ENCODE peak calls at places on chromosomes 5 and 9, in seven cellular contexts. N is ovary, I is body of pancreas, Y is Peyer's patch, Q is sigmoid colon, G is IMR-90, A is adrenal gland. P is an unnamed sample. For H3K27me3, the result is how much of the 10 kb centered on the place peaks cover.

GRCh38 chr5:94159144-94159543 is 417.7 kb upstream of the POU5F2 start:
- DNase-seq in N (no peak), A (no peak), Y (no peak), I (no peak), Q (no peak), G (no peak), P (no peak)

GRCh38 chr5:94693043-94693822 is 74.8 kb downstream of the SLF1 start:
- DNase-seq in I (no peak), G (peak), Y (no peak), A (no peak), N (no peak), Q (no peak), P (no peak)

GRCh38 chr9:79817469-79818004 is 245.8 kb downstream of the TLE4 start:
- DNase-seq in Y (no peak), A (peak), G (no peak), N (no peak), Q (no peak), I (no peak), P (peak)

GRCh38 chr9:129981180-129981907 is 61.6 kb downstream of the FNBP1 start:
- DNase-seq in N (no peak), G (no peak), Q (peak), I (peak), A (peak), Y (peak), P (peak)

GRCh38 chr9:133558191-133559126 is 24.0 kb downstream of the ADAMTSL2 start:
- DNase-seq in N (no peak), Y (no peak), Q (no peak), G (peak), I (no peak), A (peak), P (peak)

GRCh38 chr9:29613773-29614172 is 2040.5 kb upstream of the C9orf72 start:
- DNase-seq in I (no peak), G (no peak), A (no peak), N (no peak), Y (no peak), Q (no peak), P (no peak)

GRCh38 chr5:147290261-147290660 is 55.4 kb downstream of the STK32A start:
- DNase-seq in I (peak), Q (no peak), N (no peak), G (no peak), Y (no peak), A (no peak), P (peak)

GRCh38 chr9:77495834-77496671 is 152.1 kb downstream of the GNA14 start:
- DNase-seq in Q (peak), A (peak), G (peak), N (no peak), I (no peak), Y (no peak), P (no peak)

GRCh38 chr9:135156525-135157510 is 69.3 kb downstream of the OLFM1 start:
- DNase-seq in G (peak), N (peak), Q (no peak), A (peak), I (peak), Y (no peak), P (no peak)

GRCh38 chr5:178486305-178486704 is 103.9 kb downstream of the COL23A1 start:
- DNase-seq in G (no peak), I (no peak), Q (no peak), Y (peak), N (no peak), A (no peak), P (no peak)

GRCh38 chr9:28050046-28050445 is 476.8 kb upstream of the C9orf72 start:
- DNase-seq in Q (no peak), A (no peak), N (no peak), G (no peak), I (no peak), Y (no peak), P (no peak)

GRCh38 chr9:90900130-90900529 is 98.5 kb downstream of the SYK start:
- DNase-seq in I (no peak), N (no peak), Y (no peak), G (peak), A (no peak), Q (no peak), P (no peak)

GRCh38 chr5:138601444-138601843 is 26.2 kb upstream of the HSPA9 start:
- DNase-seq in A (peak), Q (no peak), N (no peak), I (peak), G (peak), Y (no peak), P (no peak)

GRCh38 chr9:132857031-132857430 is 21.1 kb downstream of the AK8 start:
- DNase-seq in I (peak), N (peak), A (peak), G (peak), Q (peak), Y (peak), P (no peak)

GRCh38 chr5:179152941-179153340 is 92.8 kb downstream of the ZNF354C start:
- DNase-seq in A (no peak), I (no peak), Y (no peak), N (no peak), Q (no peak), G (no peak), P (no peak)

DNA sequence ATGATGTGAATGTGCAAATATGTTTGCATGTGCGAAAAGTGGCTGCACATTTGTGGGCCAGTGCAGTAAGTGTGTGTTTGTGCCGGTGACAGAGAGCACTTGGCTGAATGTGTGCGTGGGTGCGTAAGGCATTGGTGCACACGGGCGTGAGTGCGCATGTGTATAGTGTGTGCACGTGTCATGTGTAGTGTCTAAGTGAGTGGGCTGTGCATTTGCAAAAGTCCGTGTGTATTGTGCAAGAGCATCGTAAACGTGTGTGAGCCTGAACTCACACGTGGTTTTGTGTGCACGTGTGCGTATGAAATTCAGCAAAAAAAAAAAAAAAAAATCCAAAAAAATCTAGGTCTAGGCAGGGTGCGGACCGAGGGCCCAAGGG is 6.5 kb upstream of the EBF1 start:
- DNase-seq in I (no peak), Y (no peak), N (peak), A (no peak), Q (no peak), G (no peak), P (peak)
- H3K27me3 ChIP-seq in I (under half), Y (under half), N (under half), A (under half), Q (half or more), G (under half), P (under half)

GRCh38 chr5:151215546-151215880 is 8.4 kb downstream of the CCDC69 start:
- DNase-seq in G (no peak), A (no peak), Q (no peak), N (no peak), I (no peak), Y (no peak), P (no peak)

GRCh38 chr5:151212361-151212899 is 11.5 kb downstream of the CCDC69 start:
- DNase-seq in Q (no peak), I (no peak), A (peak), N (no peak), Y (no peak), G (no peak), P (no peak)

GRCh38 chr5:151216781-151217180 is 7.1 kb downstream of the CCDC69 start:
- DNase-seq in Y (peak), A (no peak), G (no peak), Q (no peak), I (no peak), N (no peak), P (no peak)

GRCh38 chr5:151213803-151214613 is 9.9 kb downstream of the CCDC69 start:
- DNase-seq in Y (peak), N (peak), Q (peak), I (peak), G (no peak), A (peak), P (peak)

DNA sequence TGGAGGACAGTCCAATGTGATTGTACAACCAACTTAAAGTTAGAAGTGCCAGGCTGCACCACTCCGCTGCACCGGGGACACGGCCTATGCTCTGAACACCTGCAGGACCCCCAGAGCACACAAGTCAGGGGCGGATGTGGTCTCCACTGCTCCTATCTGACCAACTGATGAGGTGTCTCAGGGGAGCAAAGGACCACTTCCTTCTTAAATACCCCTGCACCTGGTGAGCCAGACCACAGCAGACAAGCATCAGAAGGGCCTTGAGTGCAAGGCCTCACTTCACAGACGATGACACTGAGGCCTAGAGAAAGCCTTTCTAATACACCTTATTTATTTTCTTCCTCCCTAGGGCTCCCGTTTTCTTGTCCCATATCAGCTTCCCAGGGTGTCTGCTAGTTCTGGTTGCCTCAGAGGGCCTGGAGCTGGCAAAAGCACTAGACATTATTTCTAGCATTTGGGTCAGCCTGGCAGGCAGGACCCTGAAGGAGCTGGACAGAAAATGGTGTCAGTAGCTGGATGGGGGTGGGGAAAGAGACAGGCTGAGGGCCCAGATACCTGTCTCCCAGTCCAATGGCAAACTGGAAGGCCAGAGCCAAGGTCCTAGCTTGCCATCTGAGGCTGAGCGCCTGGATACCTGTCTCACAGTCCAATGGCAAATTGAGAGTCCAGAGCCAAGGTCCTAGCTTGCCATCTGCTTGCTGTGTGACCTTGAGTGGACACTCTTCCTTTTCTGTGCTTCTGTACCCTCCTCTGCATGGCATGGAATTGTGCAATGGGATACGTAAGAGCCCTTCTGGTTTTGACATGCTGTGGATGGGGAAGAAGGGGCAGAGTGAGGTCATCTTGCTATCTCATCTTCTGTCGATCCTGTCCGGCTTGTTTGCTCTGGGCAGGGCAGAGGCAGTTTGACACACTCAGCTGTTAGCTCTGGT is 9.0 kb downstream of the CCDC69 start:
- DNase-seq in Q (no peak), G (no peak), A (peak), Y (peak), I (no peak), N (no peak), P (no peak)
- TF ChIP-seq POLR2A in Q (no peak), G (no peak), A (no peak), Y (no peak), I (no peak), N (no peak), P (no peak)

GRCh38 chr5:85921590-85921989 is 696.2 kb upstream of the COX7C start:
- DNase-seq in Y (no peak), I (no peak), G (no peak), Q (no peak), N (no peak), A (no peak), P (no peak)
- TF ChIP-seq CTCF in Y (no peak), I (no peak), G (no peak), Q (no peak), N (no peak), A (no peak), P (no peak)

DNA sequence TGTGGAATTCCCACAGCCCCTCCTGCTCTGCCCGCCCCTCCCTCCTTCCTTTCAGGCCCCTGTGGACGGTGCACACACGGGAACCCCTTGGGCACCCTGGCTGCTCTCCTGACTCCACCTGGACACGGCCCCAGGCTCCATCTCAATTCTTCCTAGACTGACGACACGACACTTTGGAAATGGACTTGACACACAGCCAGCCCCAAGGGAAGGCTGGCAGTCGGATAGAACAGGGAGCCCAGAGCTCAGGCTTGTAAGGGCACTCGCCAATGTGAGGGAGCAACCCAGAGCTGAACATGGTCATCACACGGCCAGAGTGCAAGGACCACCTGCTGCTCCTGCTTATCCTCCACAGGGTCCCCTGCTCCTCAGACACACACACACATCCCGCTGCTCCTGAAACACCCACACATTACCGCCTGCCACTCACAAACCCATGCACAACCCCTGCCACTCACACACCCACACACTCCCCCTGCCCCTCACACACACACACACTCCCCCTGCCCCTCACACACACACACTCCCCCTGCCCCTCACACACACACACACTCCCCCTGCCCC is 8.9 kb downstream of the SLC9A3 start:
- DNase-seq in Y (no peak), I (no peak), G (no peak), N (no peak), Q (no peak), A (no peak), P (no peak)
- H3K27me3 ChIP-seq in Y (under half), I (under half), G (half or more), N (under half), Q (half or more), A (under half), P (half or more)

DNA sequence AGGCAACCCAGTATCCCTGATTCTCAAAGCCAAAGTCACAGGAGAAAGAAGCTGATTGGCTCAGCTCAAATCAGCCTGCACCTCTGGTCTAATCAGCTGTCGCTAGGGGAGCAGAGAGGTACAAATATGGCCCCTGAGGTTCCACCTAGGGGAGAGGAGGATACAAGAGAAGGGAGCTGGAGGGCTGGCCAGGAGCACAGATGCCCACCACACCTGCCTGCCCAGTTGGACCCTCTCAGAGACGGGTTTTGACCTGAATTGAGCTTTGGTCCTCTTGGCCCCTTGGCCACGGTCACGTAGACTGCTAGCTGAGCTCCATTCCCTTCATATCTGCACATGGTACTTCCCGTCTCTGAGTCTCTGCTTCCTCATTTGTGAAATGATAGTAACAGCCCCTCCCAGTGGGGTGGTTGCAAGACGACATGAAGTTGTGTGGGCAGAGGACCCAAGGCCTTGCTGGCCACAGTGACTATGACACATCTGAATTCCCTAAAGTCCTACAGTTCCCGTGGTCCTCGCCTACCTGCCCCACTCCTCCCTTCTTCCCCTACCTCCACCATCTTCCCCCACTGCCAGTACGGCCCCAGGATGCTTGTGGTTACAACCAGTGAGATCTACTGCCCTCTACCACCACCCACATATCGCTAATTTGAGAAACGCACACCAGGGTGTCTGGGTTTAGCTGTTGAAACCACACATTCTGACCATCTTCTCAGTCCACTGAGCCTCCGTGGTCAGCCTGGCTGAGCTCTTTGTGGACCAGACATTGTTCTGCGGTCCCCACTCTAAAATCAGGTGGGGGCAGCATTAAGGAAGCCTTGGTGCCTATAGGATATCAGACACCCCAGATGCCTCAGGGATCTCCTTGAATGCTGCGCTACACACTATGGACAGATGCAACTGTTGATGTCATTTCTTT is 60.3 kb upstream of the NEK6 start:
- DNase-seq in A (no peak), G (no peak), Q (peak), N (no peak), Y (peak), I (no peak), P (peak)
- TF ChIP-seq POLR2A in A (no peak), G (no peak), Q (no peak), N (no peak), Y (no peak), I (no peak), P (no peak)

GRCh38 chr5:10724799-10725507 is 36.1 kb downstream of the DAP start:
- DNase-seq in N (no peak), I (peak), A (peak), Y (no peak), G (peak), Q (peak), P (peak)
- TF ChIP-seq CTCF in N (no peak), I (peak), A (no peak), Y (peak), G (peak), Q (no peak), P (peak)

GRCh38 chr9:116404228-116404627 is 250.6 kb downstream of the PAPPA start:
- DNase-seq in G (no peak), Q (no peak), I (no peak), N (no peak), A (no peak), Y (no peak), P (no peak)

GRCh38 chr9:116409659-116410058 is 256.1 kb downstream of the PAPPA start:
- DNase-seq in G (no peak), Q (no peak), A (no peak), I (no peak), Y (no peak), N (no peak), P (no peak)

GRCh38 chr9:116409124-116409523 is 255.5 kb downstream of the PAPPA start:
- DNase-seq in G (no peak), A (no peak), Y (no peak), N (no peak), Q (no peak), I (no peak), P (no peak)

GRCh38 chr9:116403171-116403570 is 249.6 kb downstream of the PAPPA start:
- DNase-seq in A (no peak), I (no peak), Q (no peak), N (no peak), G (no peak), Y (no peak), P (no peak)

GRCh38 chr9:116405321-116405720 is 251.7 kb downstream of the PAPPA start:
- DNase-seq in I (no peak), Q (no peak), N (no peak), Y (no peak), A (no peak), G (no peak), P (no peak)
- H3K27me3 ChIP-seq in I (under half), Q (under half), N (under half), Y (under half), A (under half), G (under half), P (under half)

DNA sequence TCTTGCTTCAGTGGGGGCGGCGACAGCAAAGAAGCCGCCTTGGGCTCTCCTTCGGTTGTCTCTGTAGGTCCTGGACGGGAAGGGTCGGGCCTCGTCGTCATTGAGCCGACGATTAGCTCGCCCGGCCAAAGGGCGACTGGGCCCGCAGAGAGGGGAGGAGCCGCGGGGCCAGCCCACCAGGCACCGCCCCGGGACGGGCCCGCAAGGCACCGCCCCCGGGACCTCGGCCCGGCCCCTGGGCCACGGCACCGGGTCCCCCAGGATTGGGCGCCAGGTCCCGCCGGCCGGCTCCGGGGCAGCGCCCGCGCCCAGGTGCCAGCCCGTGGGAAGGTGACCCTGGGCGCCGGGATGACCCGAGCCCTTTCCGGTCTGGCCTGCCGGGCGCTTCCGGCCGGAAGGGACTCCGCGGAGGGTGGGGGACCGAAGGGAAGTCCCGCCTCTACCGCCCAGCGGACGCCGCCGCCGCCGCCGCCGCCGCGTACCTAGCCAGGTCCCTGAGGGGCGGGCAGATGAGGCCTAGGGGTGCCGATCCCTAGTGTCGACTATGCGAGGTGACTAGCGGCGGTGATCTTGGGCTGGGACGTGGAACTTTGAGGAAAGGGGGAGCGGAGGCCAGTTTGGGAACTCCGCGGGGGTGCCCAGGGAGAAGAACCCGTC is at the start of the genes GBA2 and RGP1:
- DNase-seq in Y (peak), A (peak), G (peak), Q (peak), I (peak), N (peak), P (peak)
- TF ChIP-seq POLR2A in Y (peak), A (no peak), G (peak), Q (peak), I (peak), N (peak), P (peak)

DNA sequence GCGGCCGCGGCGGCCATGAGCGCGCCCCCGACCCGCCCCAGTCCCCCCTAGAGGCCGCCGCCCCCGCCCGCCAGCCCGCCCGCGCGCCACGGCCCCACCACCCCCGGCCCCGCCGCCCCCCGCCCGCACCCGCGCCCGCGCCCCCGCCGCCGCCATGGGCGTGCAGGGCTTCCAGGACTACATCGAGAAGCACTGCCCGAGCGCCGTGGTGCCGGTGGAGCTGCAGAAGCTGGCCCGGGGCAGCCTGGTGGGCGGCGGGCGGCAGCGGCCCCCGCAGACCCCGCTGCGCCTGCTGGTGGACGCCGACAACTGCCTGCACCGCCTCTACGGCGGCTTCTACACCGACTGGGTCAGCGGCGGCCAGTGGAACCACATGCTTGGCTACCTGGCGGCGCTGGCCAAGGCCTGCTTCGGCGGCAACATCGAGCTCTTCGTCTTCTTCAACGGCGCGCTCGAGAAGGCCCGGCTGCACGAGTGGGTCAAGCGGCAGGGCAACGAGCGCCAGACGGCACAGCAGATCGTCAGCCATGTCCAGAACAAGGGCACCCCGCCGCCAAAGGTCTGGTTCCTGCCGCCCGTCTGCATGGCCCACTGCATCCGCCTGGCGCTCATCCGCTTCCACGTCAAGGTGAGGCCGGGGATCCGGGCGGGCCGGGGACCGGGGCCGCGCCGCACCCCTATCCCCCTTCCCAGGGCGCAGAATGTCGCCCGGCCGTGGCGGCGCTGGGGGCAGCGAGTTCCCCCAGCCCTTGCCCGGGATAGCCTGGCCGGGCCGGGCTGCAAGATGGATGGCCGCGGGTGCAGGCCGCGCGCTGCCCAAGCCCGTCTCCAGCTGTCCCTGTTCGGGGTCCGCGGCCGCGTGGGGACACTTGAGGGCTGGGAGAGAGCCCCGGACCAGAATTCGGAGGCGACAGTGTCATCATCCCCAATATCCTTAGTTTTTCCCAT is 551 bp downstream of the FAM120A start:
- DNase-seq in Y (peak), I (peak), N (peak), A (peak), G (peak), Q (peak), P (peak)
- TF ChIP-seq CTCF in Y (peak), I (peak), N (peak), A (no peak), G (peak), Q (peak), P (no peak)

P was measured in heart left ventricle.